ENCODE peak calls at places on chromosome 3, in four cellular contexts. X is DND-41, G is mesendoderm, J is PC-3. Y is an unnamed sample. For H3K36me3, the result is how much of the 10 kb centered on the place peaks cover.

GRCh38 chr3:21417991-21418390 is 333.0 kb downstream of the ZNF385D start:
- DNase-seq in G (no peak), J (no peak), X (no peak), Y (no peak)

GRCh38 chr3:176078916-176079315 is 1118.4 kb downstream of the TBL1XR1 start:
- DNase-seq in X (no peak), J (no peak), G (no peak), Y (no peak)

GRCh38 chr3:22691407-22691806 is 511.7 kb upstream of the UBE2E2 start:
- DNase-seq in X (no peak), G (no peak), J (no peak), Y (no peak)

GRCh38 chr3:151371531-151371930 is 13.0 kb downstream of the P2RY12 start:
- DNase-seq in X (no peak), G (no peak), J (no peak), Y (no peak)

GRCh38 chr3:124246949-124247348 is 255.0 kb upstream of the ROPN1 start:
- DNase-seq in J (peak), G (no peak), X (no peak), Y (peak)

GRCh38 chr3:37367436-37367835 is 193.1 kb upstream of the LRRFIP2 start:
- DNase-seq in G (no peak), J (no peak), X (no peak), Y (no peak)

GRCh38 chr3:43691120-43692002 is 623 bp downstream of the ABHD5 start:
- DNase-seq in J (peak), X (peak), G (peak), Y (peak)

GRCh38 chr3:180910823-180911222 is 1.6 kb upstream of the FXR1 start:
- DNase-seq in J (no peak), G (no peak), X (no peak), Y (no peak)

GRCh38 chr3:138328341-138328740 is 1.3 kb downstream of the NME9 start:
- DNase-seq in G (peak), X (no peak), J (no peak), Y (no peak)

GRCh38 chr3:188867691-188868090 is 304.1 kb upstream of the TPRG1 start:
- DNase-seq in X (no peak), J (no peak), G (no peak), Y (no peak)

GRCh38 chr3:15181964-15182363 is 24.1 kb upstream of the CAPN7 start:
- DNase-seq in G (no peak), J (no peak), X (no peak), Y (no peak)

GRCh38 chr3:55330355-55330754 is 156.8 kb downstream of the WNT5A start:
- DNase-seq in X (no peak), G (peak), J (peak), Y (no peak)

DNA sequence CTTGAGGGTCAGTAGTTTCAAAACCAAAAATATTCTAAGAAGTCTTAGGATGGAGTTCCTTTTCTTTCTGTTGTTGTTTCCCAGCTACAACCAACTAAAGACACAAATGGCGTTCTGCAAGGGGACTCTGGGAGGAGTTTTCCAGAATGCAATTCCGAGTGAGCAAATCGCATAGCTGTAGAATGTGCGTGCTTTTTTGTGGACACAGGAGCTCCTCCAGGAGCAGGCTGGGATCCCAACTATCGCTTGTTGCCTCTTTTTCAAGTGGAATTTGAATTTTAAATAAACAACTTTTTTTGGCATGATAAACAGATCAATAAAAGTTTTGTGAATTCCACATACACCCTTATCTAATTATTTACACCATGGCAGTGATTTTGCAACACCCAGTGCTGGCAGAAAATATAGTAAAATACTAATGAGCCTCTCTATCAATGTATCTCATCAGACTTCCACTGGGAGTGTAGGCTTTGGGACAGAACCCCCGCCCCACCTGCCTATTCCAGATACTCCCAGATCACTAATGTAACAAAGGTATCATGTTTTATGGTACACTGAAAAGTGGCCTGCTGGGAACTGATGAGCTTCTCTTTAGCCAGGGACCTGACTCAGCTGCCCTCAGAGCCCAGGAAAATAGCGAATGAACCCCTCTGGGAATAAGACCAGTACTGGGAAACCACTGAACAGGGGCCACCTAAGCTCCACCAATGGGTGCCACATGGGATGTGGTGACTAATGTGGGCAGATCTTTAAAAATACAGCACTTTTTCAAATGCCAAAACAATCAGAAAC is 66.4 kb downstream of the LMCD1 start:
- DNase-seq in J (no peak), G (no peak), X (no peak), Y (no peak)
- H3K36me3 ChIP-seq in J (under half), G (under half), X (under half), Y (under half)

GRCh38 chr3:116863842-116864626 is 154.5 kb downstream of the TUSC7 start:
- DNase-seq in X (no peak), G (peak), J (peak), Y (no peak)
- H3K9ac ChIP-seq in X (no peak), G (peak), J (no peak), Y (no peak)

GRCh38 chr3:48536787-48537186 is 19.8 kb downstream of the PFKFB4 start:
- DNase-seq in X (no peak), J (no peak), G (no peak), Y (no peak)
- H3K36me3 ChIP-seq in X (under half), J (under half), G (under half), Y (under half)

DNA sequence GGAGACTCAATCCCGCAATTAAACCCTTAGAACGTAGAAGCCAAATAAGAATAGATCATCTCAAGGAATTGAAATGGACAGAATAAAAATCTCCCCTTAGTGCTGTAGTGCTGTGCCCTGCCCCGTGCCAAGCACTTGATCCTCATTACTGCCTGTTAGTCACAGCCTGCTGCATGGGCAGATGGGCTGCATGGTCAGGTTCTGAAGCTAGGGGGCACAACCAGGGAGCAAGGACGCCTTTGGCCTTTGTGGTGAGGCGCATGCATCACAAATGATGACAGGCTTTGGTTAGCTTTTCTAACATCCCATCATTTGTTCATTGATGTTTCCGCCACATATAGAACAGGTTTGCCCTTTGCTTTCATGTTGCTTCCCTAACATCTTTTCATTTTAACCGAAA is 336.3 kb upstream of the ADAMTS9 start:
- DNase-seq in X (no peak), J (no peak), G (peak), Y (no peak)
- H3K9ac ChIP-seq in X (no peak), J (no peak), G (no peak), Y (no peak)

GRCh38 chr3:8942746-8943488 is 20.4 kb downstream of the RAD18 start:
- DNase-seq in J (no peak), G (no peak), X (no peak), Y (no peak)

GRCh38 chr3:8942115-8942514 is 21.2 kb downstream of the RAD18 start:
- DNase-seq in X (no peak), G (no peak), J (no peak), Y (no peak)

GRCh38 chr3:8945890-8946590 is 17.2 kb downstream of the RAD18 start:
- DNase-seq in G (no peak), X (no peak), J (no peak), Y (no peak)
- H3K36me3 ChIP-seq in G (under half), X (half or more), J (half or more), Y (under half)

GRCh38 chr3:45642731-45643152 is 46.5 kb upstream of the SACM1L start:
- DNase-seq in G (no peak), J (no peak), X (no peak), Y (no peak)

GRCh38 chr3:45647148-45647619 is 42.0 kb upstream of the SACM1L start:
- DNase-seq in G (no peak), X (no peak), J (peak), Y (peak)

GRCh38 chr3:45644467-45645201 is 44.6 kb upstream of the SACM1L start:
- DNase-seq in X (no peak), J (peak), G (no peak), Y (no peak)

GRCh38 chr3:45646051-45646585 is 43.1 kb upstream of the SACM1L start:
- DNase-seq in J (no peak), G (no peak), X (no peak), Y (no peak)

GRCh38 chr3:45644063-45644462 is 45.1 kb upstream of the SACM1L start:
- DNase-seq in X (no peak), G (no peak), J (peak), Y (no peak)
- H3K9ac ChIP-seq in X (no peak), G (no peak), J (peak), Y (no peak)

GRCh38 chr3:48404440-48405342 is 25.2 kb downstream of the PLXNB1 start:
- DNase-seq in X (peak), G (no peak), J (no peak), Y (no peak)
- H3K36me3 ChIP-seq in X (under half), G (under half), J (under half), Y (under half)

Y was measured in colonic mucosa.